ENCODE peak calls at places on chromosomes 7 and 10, in nine cellular contexts. G is stomach, X is prostate gland, S is suprapubic skin, W is GM12891, C is HL-60, V is spleen, M is transverse colon, K is K562. I is an unnamed sample.

GRCh38 chr10:15106352-15107013 is 9.3 kb downstream of the RPP38 start:
- DNase-seq in C (peak), W (peak), S (peak), V (peak), G (peak), M (peak), K (peak), X (peak), I (peak)

GRCh38 chr10:122468923-122469781 is 7.8 kb downstream of the HTRA1 start:
- DNase-seq in X (no peak), C (no peak), S (peak), K (no peak), G (no peak), M (no peak), V (peak), W (no peak), I (no peak)

GRCh38 chr10:13734151-13734550 is 147.4 kb downstream of the PRPF18 start:
- DNase-seq in X (no peak), S (no peak), V (no peak), W (no peak), G (no peak), M (no peak), K (no peak), C (no peak), I (no peak)

GRCh38 chr7:66910789-66911188 is 10.2 kb upstream of the TMEM248 start:
- DNase-seq in S (no peak), G (no peak), W (no peak), M (no peak), K (no peak), C (no peak), X (no peak), V (no peak), I (no peak)

GRCh38 chr7:48525726-48526374 is 354.6 kb downstream of the ABCA13 start:
- DNase-seq in S (no peak), V (no peak), W (no peak), M (no peak), C (no peak), X (no peak), K (no peak), G (no peak), I (no peak)

GRCh38 chr10:88831709-88832108 is 19.9 kb downstream of the ANKRD22 start:
- DNase-seq in S (no peak), C (no peak), K (no peak), M (no peak), V (no peak), X (no peak), W (no peak), G (no peak), I (no peak)

GRCh38 chr10:2279666-2280065 is 542.3 kb upstream of the ADARB2 start:
- DNase-seq in V (no peak), G (no peak), C (no peak), X (no peak), S (no peak), M (no peak), W (no peak), K (no peak), I (no peak)

GRCh38 chr10:31977440-31978157 is 49.0 kb upstream of the ARHGAP12 start:
- DNase-seq in W (no peak), K (peak), X (no peak), S (no peak), G (no peak), V (no peak), C (peak), M (no peak), I (no peak)

GRCh38 chr7:129831424-129832058 is 121.2 kb downstream of the UBE2H start:
- DNase-seq in C (no peak), V (no peak), X (no peak), W (no peak), S (no peak), K (peak), M (no peak), G (no peak), I (no peak)

GRCh38 chr7:81516898-81517297 is 252.9 kb downstream of the HGF start:
- DNase-seq in M (no peak), W (no peak), C (no peak), V (no peak), X (no peak), S (no peak), K (no peak), G (no peak), I (no peak)

GRCh38 chr7:130435455-130435854 is 5.4 kb downstream of the CEP41 start:
- DNase-seq in S (no peak), K (no peak), V (no peak), G (no peak), X (no peak), C (no peak), W (no peak), M (no peak), I (no peak)

GRCh38 chr7:115099906-115100305 is 178.0 kb downstream of the MDFIC start:
- DNase-seq in S (no peak), K (no peak), G (no peak), X (no peak), W (no peak), V (no peak), C (no peak), M (no peak), I (no peak)

GRCh38 chr10:11300071-11300470 is 282.4 kb downstream of the CELF2 start:
- DNase-seq in X (no peak), W (no peak), K (no peak), C (no peak), M (no peak), S (no peak), V (no peak), G (no peak), I (no peak)

GRCh38 chr10:63628526-63629362 is 107.5 kb downstream of the REEP3 start:
- DNase-seq in S (peak), X (peak), W (no peak), C (peak), M (peak), G (peak), K (peak), V (no peak), I (peak)

GRCh38 chr7:86792260-86792659 is 148.6 kb downstream of the GRM3 start:
- DNase-seq in V (no peak), S (no peak), K (no peak), M (no peak), X (no peak), W (no peak), C (no peak), G (no peak), I (no peak)
- TF ChIP-seq POLR2AphosphoS5 in V (no peak), S (no peak), K (no peak), M (no peak), X (no peak), W (no peak), C (no peak), G (no peak), I (no peak)

GRCh38 chr10:129393812-129394211 is 73.2 kb upstream of the MGMT start:
- DNase-seq in M (no peak), S (no peak), K (no peak), X (no peak), W (no peak), V (no peak), C (no peak), G (no peak), I (no peak)
- TF ChIP-seq POLR2AphosphoS5 in M (no peak), S (no peak), K (no peak), X (no peak), W (no peak), V (no peak), C (no peak), G (no peak), I (no peak)

GRCh38 chr7:820341-820740 is 11.9 kb upstream of the SUN1 start:
- DNase-seq in C (no peak), G (no peak), M (no peak), W (no peak), K (no peak), S (no peak), V (no peak), X (no peak), I (no peak)

GRCh38 chr7:816751-817671 is 15.3 kb upstream of the SUN1 start:
- DNase-seq in X (no peak), G (no peak), C (no peak), V (peak), M (peak), W (no peak), S (no peak), K (peak), I (peak)

GRCh38 chr7:818031-818699 is 14.1 kb upstream of the SUN1 start:
- DNase-seq in W (no peak), K (peak), G (no peak), S (no peak), M (no peak), X (no peak), C (no peak), V (peak), I (no peak)

GRCh38 chr7:816300-816750 is 16.0 kb upstream of the SUN1 start:
- DNase-seq in W (peak), C (peak), G (peak), S (peak), V (peak), M (peak), K (peak), X (peak), I (peak)

DNA sequence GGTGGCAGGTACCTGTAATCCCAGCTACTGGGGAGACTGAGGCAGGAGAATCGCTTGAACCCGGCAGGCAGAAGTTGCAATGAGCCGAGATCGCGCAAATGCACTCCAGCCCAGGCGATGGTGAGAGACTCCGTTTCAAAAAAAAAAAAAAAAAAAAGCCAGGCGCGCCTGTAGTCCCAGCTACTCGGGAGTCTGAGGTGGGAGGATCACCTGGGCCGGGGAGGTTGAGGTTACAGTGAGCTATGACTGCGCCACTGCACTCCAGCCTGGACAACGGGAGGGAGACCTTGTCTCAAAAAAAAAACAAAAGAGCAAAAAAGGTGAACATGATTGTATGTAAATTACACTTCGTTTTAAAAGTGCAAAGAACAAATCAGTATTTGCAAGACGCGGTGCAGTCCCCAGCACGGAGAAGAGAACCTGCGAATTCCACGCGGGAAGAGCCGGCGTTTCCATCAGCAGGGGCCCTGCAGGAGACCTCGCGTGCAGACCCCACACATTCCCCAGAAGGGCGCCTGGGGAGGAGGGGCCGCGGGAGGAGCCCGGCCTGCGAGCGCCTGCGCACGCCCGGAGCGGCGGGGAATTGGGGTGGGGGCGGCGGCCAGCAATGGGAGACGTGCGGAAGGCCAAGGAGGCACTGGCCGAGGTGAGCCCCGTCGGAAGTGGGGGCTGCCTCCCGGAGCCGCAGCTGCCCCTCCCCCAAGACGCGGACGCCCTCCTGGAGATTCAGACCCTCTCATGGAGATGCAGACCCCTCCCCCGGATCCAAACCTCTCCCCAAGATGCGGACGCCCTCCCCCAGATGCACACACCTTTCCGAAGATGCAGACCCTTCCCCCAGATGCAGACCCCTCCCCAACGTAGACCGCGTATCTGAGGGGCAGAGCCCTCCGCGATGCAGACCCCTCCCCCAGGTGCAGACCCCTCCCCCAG is 16.7 kb upstream of the SUN1 start:
- DNase-seq in C (no peak), X (peak), K (peak), V (peak), G (no peak), W (peak), S (no peak), M (peak), I (peak)
- TF ChIP-seq POLR2AphosphoS5 in C (no peak), X (peak), K (no peak), V (no peak), G (no peak), W (no peak), S (no peak), M (no peak), I (no peak)

DNA sequence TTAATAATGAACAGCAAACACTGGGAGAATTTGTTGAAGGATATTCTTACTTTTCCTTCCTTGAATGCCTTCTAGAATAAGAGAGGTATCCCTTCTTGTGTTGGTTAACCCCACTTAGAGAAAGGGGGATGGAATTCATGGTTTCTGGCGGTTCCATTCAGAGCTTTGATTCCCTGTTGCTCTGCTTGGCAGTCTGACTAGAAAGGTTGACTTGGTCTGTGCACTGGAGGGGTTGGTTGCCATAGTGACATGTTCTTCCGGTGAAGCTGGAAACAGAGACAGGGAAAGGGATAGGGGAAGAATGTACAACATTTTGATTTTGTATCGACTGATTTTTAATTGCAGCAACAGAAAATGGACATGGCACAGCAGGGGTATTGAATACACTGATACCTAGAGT is 2.5 kb downstream of the TMEM178B start:
- DNase-seq in W (no peak), X (no peak), K (no peak), M (no peak), C (no peak), G (no peak), S (no peak), V (no peak), I (no peak)
- TF ChIP-seq POLR2AphosphoS5 in W (no peak), X (no peak), K (no peak), M (no peak), C (no peak), G (no peak), S (no peak), V (no peak), I (no peak)

GRCh38 chr10:101047961-101048892 is 13.6 kb upstream of the KAZALD1 start:
- DNase-seq in W (no peak), C (no peak), G (no peak), V (peak), S (no peak), K (no peak), M (peak), X (no peak), I (peak)

GRCh38 chr10:101044117-101044516 is 13.1 kb downstream of the SFXN3 start:
- DNase-seq in C (no peak), V (no peak), S (no peak), X (no peak), M (no peak), G (no peak), K (no peak), W (no peak), I (no peak)

GRCh38 chr10:101043356-101043707 is 12.3 kb downstream of the SFXN3 start:
- DNase-seq in K (no peak), W (no peak), S (no peak), V (no peak), M (no peak), G (no peak), X (no peak), C (peak), I (no peak)

GRCh38 chr10:101047268-101047667 is 14.5 kb upstream of the KAZALD1 start:
- DNase-seq in C (no peak), X (no peak), S (no peak), K (no peak), V (no peak), W (no peak), G (no peak), M (no peak), I (no peak)

GRCh38 chr10:101046332-101047238 is 15.2 kb upstream of the KAZALD1 start:
- DNase-seq in S (no peak), G (no peak), V (no peak), K (peak), W (no peak), C (no peak), M (no peak), X (no peak), I (no peak)
- TF ChIP-seq POLR2AphosphoS5 in S (no peak), G (no peak), V (no peak), K (no peak), W (no peak), C (no peak), M (no peak), X (no peak), I (no peak)

GRCh38 chr10:117373848-117374505 is 1.3 kb downstream of the PDZD8 start:
- DNase-seq in M (peak), W (peak), G (peak), V (peak), K (peak), S (peak), X (peak), C (peak), I (peak)
- TF ChIP-seq POLR2AphosphoS5 in M (peak), W (no peak), G (peak), V (peak), K (no peak), S (no peak), X (no peak), C (peak), I (peak)

GRCh38 chr10:5692476-5693358 is 8.1 kb downstream of the TASOR2 start:
- DNase-seq in M (peak), V (peak), C (no peak), K (peak), X (peak), W (peak), S (no peak), G (peak), I (peak)
- TF ChIP-seq POLR2AphosphoS5 in M (no peak), V (peak), C (no peak), K (peak), X (no peak), W (no peak), S (no peak), G (no peak), I (no peak)

DNA sequence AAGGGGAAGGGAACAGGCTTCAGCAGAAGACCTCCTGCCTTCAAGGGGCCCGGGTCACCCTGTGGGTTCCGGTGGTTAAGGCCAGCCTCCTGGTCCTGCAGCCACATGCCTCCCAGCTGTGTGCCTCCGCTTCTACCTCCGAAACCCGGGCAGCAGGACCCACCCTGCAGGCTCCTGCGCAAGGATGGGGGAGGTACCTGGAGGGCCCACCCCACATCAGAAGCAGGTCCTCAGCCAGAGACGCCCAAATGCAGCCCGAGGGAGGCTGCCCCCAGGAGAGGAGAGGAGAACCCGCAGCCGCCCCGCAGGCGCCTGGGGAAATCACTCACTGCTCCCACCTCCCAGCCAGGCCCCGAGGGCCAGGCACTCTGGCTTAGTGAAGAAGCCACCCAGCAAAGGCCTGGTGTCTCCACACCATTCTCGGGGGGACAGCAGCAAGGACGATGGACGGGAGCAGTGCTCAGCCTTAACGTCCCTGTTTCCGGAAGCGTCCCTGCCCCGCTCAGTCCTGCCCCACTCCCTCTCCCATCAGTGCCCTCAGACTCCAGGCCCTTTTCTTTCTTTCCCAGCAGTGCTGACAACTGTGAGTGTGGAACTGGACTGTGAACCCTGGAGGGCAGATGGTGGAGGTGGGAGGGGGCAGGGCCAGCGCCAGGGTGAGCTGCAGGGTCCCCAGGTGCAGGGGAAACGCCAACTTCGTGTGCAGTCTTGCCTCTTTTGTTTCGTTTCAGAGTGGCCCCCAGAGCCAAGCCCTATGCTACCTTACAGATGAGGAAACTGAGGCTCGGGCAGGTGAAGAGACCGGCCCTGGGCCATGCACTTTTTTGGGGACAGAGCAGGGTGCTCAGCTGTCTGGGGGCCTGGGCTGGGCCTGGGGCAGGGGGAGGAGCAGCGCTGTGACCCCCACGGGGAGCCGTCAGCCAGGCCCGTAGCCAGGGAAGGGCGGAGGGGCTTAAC is 138.0 kb downstream of the FAM53B start:
- DNase-seq in M (no peak), V (peak), K (no peak), S (no peak), G (no peak), W (no peak), C (peak), X (no peak), I (no peak)
- TF ChIP-seq POLR2AphosphoS5 in M (no peak), V (no peak), K (no peak), S (no peak), G (no peak), W (no peak), C (no peak), X (no peak), I (no peak)

DNA sequence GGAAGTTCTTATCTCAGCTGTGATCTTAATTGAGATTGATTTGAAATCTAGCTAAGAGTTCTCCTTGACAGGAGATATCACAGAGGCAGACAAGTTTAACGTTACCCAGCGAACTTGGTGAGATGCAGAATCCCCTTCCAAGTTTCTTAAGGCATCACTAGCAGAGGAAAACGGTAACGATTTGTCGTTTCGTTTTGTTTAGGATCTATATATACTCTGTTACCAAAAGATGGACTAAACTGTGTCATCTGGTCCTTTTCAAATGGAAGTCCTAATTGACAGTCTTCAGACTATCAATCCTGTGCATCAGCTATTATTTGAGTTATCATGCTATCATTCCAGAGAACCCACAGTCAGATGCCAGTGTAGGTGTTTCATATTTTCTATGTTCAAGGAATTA is 316.7 kb upstream of the SORCS1 start:
- DNase-seq in G (no peak), V (no peak), M (no peak), K (no peak), S (no peak), C (no peak), W (no peak), X (no peak), I (no peak)
- TF ChIP-seq POLR2AphosphoS5 in G (no peak), V (no peak), M (no peak), K (no peak), S (no peak), C (no peak), W (no peak), X (no peak), I (no peak)

I was measured in upper lobe of left lung.